ENCODE peak calls at places on chromosomes 3 and 15, in four cellular contexts. One of them, this sample, is unnamed.

GRCh38 chr15:35540031-35540430 is 5.9 kb downstream of the DPH6 start:
- DNase-seq in IMR-90: no peak
- DNase-seq in H9: no peak
- DNase-seq in H1: no peak
- DNase-seq in this sample: no peak

GRCh38 chr15:98522127-98522526 is 126.2 kb upstream of the IGF1R start:
- DNase-seq in H9: no peak
- DNase-seq in IMR-90: no peak
- DNase-seq in H1: no peak
- DNase-seq in this sample: no peak

GRCh38 chr15:63911160-63911559 is 77.4 kb upstream of the HERC1 start:
- DNase-seq in H9: no peak
- DNase-seq in H1: no peak
- DNase-seq in IMR-90: no peak
- DNase-seq in this sample: no peak

GRCh38 chr3:4222574-4222973 is 80.6 kb upstream of the SETMAR start:
- DNase-seq in IMR-90: no peak
- DNase-seq in H1: no peak
- DNase-seq in H9: no peak
- DNase-seq in this sample: no peak

GRCh38 chr15:39411102-39411989 is 169.5 kb upstream of the THBS1 start:
- DNase-seq in IMR-90: no peak
- DNase-seq in H1: no peak
- DNase-seq in H9: no peak
- DNase-seq in this sample: no peak

GRCh38 chr3:30751610-30752299 is 142.7 kb downstream of the GADL1 start:
- DNase-seq in IMR-90: peak
- DNase-seq in H9: no peak
- DNase-seq in H1: peak
- DNase-seq in this sample: peak

GRCh38 chr3:32438596-32439344 is 47.1 kb downstream of the CMTM7 start:
- DNase-seq in H9: no peak
- DNase-seq in H1: peak
- DNase-seq in IMR-90: no peak
- DNase-seq in this sample: no peak

GRCh38 chr3:145089337-145089736 is 1071.6 kb downstream of the PLOD2 start:
- DNase-seq in IMR-90: no peak
- DNase-seq in H1: no peak
- DNase-seq in H9: no peak
- DNase-seq in this sample: no peak

GRCh38 chr15:64464271-64465005 is 4.1 kb downstream of the ZNF609 start:
- DNase-seq in IMR-90: peak
- DNase-seq in H1: no peak
- DNase-seq in H9: no peak
- DNase-seq in this sample: no peak

GRCh38 chr3:97835761-97836160 is 13.9 kb downstream of the CRYBG3 start:
- DNase-seq in IMR-90: peak
- DNase-seq in H1: no peak
- DNase-seq in H9: no peak
- DNase-seq in this sample: no peak

GRCh38 chr3:189340680-189341460 is 169.1 kb downstream of the TPRG1 start:
- DNase-seq in H9: peak
- DNase-seq in H1: peak
- DNase-seq in IMR-90: no peak
- DNase-seq in this sample: peak

GRCh38 chr3:36843065-36844051 is 79.0 kb upstream of the DCLK3 start:
- DNase-seq in H9: peak
- DNase-seq in H1: peak
- DNase-seq in IMR-90: peak
- DNase-seq in this sample: peak

GRCh38 chr15:78979456-78980320 is 34.8 kb upstream of the CTSH start:
- DNase-seq in H1: peak
- DNase-seq in IMR-90: peak
- DNase-seq in H9: peak
- DNase-seq in this sample: peak

GRCh38 chr15:56243117-56243773 is 434 bp downstream of the RFX7 start:
- DNase-seq in IMR-90: peak
- DNase-seq in H9: peak
- DNase-seq in H1: peak
- DNase-seq in this sample: peak

GRCh38 chr15:41655716-41656115 is 4.5 kb upstream of the MGA start:
- DNase-seq in H1: no peak
- DNase-seq in IMR-90: peak
- DNase-seq in H9: no peak
- DNase-seq in this sample: no peak

GRCh38 chr3:49512791-49513355 is 41.4 kb upstream of the BSN start:
- DNase-seq in H1: no peak
- DNase-seq in IMR-90: no peak
- DNase-seq in H9: no peak
- DNase-seq in this sample: peak

GRCh38 chr3:5165698-5166097 is 21.8 kb upstream of the EDEM1 start:
- DNase-seq in H9: no peak
- DNase-seq in IMR-90: no peak
- DNase-seq in H1: no peak
- DNase-seq in this sample: no peak

GRCh38 chr15:77187751-77188464 is 117.0 kb upstream of the TSPAN3 start:
- DNase-seq in H1: no peak
- DNase-seq in IMR-90: peak
- DNase-seq in H9: no peak
- DNase-seq in this sample: no peak

GRCh38 chr3:117997201-117998049 is 1037.2 kb downstream of the IGSF11 start:
- DNase-seq in H1: peak
- DNase-seq in IMR-90: peak
- DNase-seq in H9: peak
- DNase-seq in this sample: peak

GRCh38 chr15:98853593-98854420 is 153.8 kb downstream of the PGPEP1L start:
- DNase-seq in H9: no peak
- DNase-seq in IMR-90: no peak
- DNase-seq in H1: no peak
- DNase-seq in this sample: no peak

GRCh38 chr15:98927057-98927456 is 80.5 kb downstream of the PGPEP1L start:
- DNase-seq in H1: no peak
- DNase-seq in H9: no peak
- DNase-seq in IMR-90: peak
- DNase-seq in this sample: no peak

GRCh38 chr15:58522391-58522790 is 90.6 kb downstream of the LIPC start:
- DNase-seq in IMR-90: no peak
- DNase-seq in H9: no peak
- DNase-seq in H1: no peak
- DNase-seq in this sample: no peak

GRCh38 chr3:194065119-194065392 is 70.9 kb upstream of the HES1 start:
- DNase-seq in H9: no peak
- DNase-seq in IMR-90: no peak
- DNase-seq in H1: no peak
- DNase-seq in this sample: no peak

GRCh38 chr3:127991251-127991650 is 61.0 kb upstream of the SEC61A1 start:
- DNase-seq in H1: no peak
- DNase-seq in H9: no peak
- DNase-seq in IMR-90: no peak
- DNase-seq in this sample: no peak
- H3K23ac ChIP-seq in H1: no peak
- H3K23ac ChIP-seq in H9: no peak
- H3K23ac ChIP-seq in IMR-90: no peak
- H3K23ac ChIP-seq in this sample: no peak

GRCh38 chr15:71139264-71139663 is 24.0 kb downstream of the THSD4 start:
- DNase-seq in IMR-90: no peak
- DNase-seq in H9: no peak
- DNase-seq in H1: no peak
- DNase-seq in this sample: peak

GRCh38 chr15:71133734-71134464 is 18.6 kb downstream of the THSD4 start:
- DNase-seq in IMR-90: no peak
- DNase-seq in H1: no peak
- DNase-seq in H9: no peak
- DNase-seq in this sample: no peak

GRCh38 chr15:71137138-71137518 is 21.9 kb downstream of the THSD4 start:
- DNase-seq in H9: no peak
- DNase-seq in IMR-90: no peak
- DNase-seq in H1: no peak
- DNase-seq in this sample: no peak

GRCh38 chr15:71138473-71138872 is 23.2 kb downstream of the THSD4 start:
- DNase-seq in H1: no peak
- DNase-seq in IMR-90: no peak
- DNase-seq in H9: no peak
- DNase-seq in this sample: peak

DNA sequence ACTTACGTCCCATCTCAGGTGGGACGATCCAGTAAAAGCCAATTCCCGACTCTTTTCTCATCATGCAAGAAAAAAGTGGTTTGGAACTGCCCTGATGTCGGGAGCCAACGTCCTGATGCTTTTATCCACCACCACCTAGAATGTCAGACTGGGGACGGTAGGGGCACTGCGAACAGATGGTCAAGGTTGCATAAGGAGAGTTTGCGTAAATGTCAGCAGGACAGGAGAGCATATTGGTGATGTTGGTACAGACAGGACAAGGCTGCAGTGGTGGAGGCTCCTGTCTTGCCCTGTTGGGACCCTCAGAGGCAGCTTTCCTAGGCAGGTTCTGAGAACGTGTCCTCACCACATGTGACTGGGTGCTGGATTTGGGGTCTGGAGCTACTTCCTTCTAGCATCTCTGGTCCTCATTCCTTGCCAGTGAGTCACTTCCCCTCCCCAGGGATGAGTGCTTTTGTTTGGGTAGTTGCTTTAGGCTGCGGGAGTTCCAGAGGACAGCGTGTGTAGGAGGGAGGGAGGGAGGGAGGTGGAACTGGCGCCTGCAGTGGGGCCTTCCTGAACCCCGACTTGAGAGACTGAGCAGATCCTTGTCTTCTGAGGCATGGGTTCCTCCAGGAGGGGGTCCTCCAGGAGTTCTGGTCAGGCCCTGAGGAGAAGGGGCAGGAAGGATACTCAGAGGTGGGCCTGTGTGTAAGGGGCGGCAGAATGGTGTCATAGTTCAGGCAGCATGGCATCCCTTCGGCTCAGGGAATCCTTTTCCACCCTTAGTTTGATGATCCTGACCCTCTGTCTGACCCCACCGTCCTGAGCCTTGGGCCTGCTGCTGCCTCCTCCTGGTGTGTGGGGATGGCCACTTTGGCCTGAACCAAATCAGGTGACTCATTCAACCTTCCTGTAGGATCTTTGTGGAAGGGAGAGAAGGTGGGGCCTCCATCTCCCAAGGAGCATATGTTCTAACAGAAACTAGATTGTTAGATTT is 21.2 kb downstream of the THSD4 start:
- DNase-seq in H9: peak
- DNase-seq in IMR-90: peak
- DNase-seq in H1: no peak
- DNase-seq in this sample: peak
- H2BK120ac ChIP-seq in H9: no peak
- H2BK120ac ChIP-seq in IMR-90: peak
- H2BK120ac ChIP-seq in H1: no peak
- H2BK120ac ChIP-seq in this sample: peak

DNA sequence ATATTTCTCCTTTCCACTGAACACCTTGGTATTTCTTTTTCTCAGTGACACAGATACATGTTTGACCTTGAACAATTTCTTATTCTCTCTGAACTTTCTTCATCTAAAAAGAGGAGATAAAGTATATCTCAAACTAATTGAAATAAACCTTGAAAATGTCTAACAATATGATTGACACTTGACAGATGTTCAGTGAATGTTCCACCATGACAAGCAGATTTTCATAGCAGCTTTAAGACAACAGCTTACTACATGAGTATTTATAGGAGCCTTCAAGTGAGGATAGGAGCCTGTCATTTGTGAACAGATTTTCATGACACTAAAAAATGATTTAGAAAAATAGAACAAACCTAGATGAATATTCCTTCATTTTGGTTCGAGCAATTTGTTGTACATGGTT is 13.3 kb downstream of the SYN2 start:
- DNase-seq in H9: no peak
- DNase-seq in IMR-90: no peak
- DNase-seq in H1: no peak
- DNase-seq in this sample: no peak
- H4K5ac ChIP-seq in H9: no peak
- H4K5ac ChIP-seq in IMR-90: no peak
- H4K5ac ChIP-seq in H1: no peak
- H4K5ac ChIP-seq in this sample: no peak

GRCh38 chr3:38122712-38123290 is 14.1 kb downstream of the ACAA1 start:
- DNase-seq in H1: no peak
- DNase-seq in H9: no peak
- DNase-seq in IMR-90: no peak
- DNase-seq in this sample: no peak

GRCh38 chr3:38124324-38125122 is 12.4 kb downstream of the ACAA1 start:
- DNase-seq in H1: no peak
- DNase-seq in IMR-90: no peak
- DNase-seq in H9: no peak
- DNase-seq in this sample: no peak

GRCh38 chr3:38127611-38128302 is 9.2 kb downstream of the ACAA1 start:
- DNase-seq in H9: no peak
- DNase-seq in IMR-90: no peak
- DNase-seq in H1: no peak
- DNase-seq in this sample: no peak

GRCh38 chr3:38126121-38126892 is 10.6 kb downstream of the ACAA1 start:
- DNase-seq in H9: no peak
- DNase-seq in H1: no peak
- DNase-seq in IMR-90: no peak
- DNase-seq in this sample: no peak

GRCh38 chr3:38125305-38126120 is 11.4 kb downstream of the ACAA1 start:
- DNase-seq in IMR-90: no peak
- DNase-seq in H9: no peak
- DNase-seq in H1: no peak
- DNase-seq in this sample: no peak
- H3K23ac ChIP-seq in IMR-90: no peak
- H3K23ac ChIP-seq in H9: no peak
- H3K23ac ChIP-seq in H1: no peak
- H3K23ac ChIP-seq in this sample: no peak

DNA sequence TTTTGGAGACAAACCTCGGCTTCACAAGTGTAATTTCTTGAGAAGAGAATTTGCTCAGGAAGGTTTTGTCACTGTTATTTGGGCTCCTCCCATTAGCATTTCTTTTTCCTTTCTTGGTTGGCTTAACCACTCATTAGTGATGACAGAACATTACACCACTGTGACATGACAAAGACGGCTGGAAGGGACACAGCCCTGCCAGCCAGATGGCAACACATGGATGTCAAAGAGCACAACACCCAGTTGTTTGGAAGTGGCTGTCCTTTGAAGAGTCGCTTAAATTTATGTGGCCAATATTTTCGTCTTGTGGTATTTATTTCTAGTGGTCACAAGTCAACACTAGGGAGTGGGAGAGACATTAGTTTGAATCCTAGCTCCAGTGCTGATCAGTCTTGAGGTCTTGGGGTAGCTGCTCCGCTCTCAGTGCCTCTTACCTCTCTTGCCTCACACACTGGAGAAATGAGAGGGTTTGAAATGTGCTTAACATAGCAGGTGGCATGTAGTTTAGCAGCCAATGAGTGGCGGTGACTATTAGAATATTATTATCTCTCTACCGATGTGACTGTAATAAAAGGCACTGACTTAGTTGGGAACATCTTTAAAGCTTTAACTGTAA is 92.8 kb downstream of the FRMD4B start:
- DNase-seq in H9: no peak
- DNase-seq in IMR-90: no peak
- DNase-seq in H1: no peak
- DNase-seq in this sample: peak
- H2BK120ac ChIP-seq in H9: no peak
- H2BK120ac ChIP-seq in IMR-90: no peak
- H2BK120ac ChIP-seq in H1: no peak
- H2BK120ac ChIP-seq in this sample: peak